ENCODE peak calls at places on chromosomes 2 and 18, in ten cellular contexts. S is fibroblast of pulmonary artery; W is kidney tubule cell; J is effector CD4-positive, alpha-beta T cell; V is stimulated activated CD8-positive, alpha-beta memory T cell treated with anti-CD3 and anti-CD28 coated beads, Interleukin-2, amount 100 ng/mL, for 48 hours; C is MCF 10A; U is MM.1S; P is osteocyte; I is mesenchymal stem cell; T is stimulated activated CD4-positive, alpha-beta T cell treated with anti-CD3 and anti-CD28 coated beads, Interleukin-12 subunit alpha, Interleukin-12 subunit beta, amount 100 ng/mL, for 4 hours. E is an unnamed sample.

GRCh38 chr2:67234443-67234842 is 162.7 kb upstream of the ETAA1 start:
- DNase-seq in C (peak; percentile 16), V (no peak), J (no peak), T (no peak), I (peak; percentile 53), P (no peak), U (no peak), S (peak; percentile 69), W (peak; percentile 17), E (no peak)

GRCh38 chr2:109385506-109385905 is 228.3 kb downstream of the SEPTIN10 start:
- DNase-seq in W (no peak), I (no peak), P (no peak), V (no peak), U (no peak), J (no peak), C (no peak), S (no peak), T (no peak), E (no peak)

GRCh38 chr2:164281896-164282295 is 339.4 kb downstream of the GRB14 start:
- DNase-seq in S (no peak), U (no peak), P (no peak), T (no peak), V (no peak), J (no peak), I (no peak), C (no peak), W (no peak), E (no peak)

GRCh38 chr18:8426401-8426800 is 182.8 kb upstream of the RAB12 start:
- DNase-seq in W (no peak), V (peak; percentile 3), P (no peak), I (no peak), T (peak; percentile 7), C (no peak), U (no peak), S (no peak), J (no peak), E (no peak)

GRCh38 chr2:41204315-41204714 is 752.4 kb upstream of the SLC8A1 start:
- DNase-seq in S (no peak), P (no peak), U (no peak), C (no peak), J (no peak), T (no peak), V (no peak), W (no peak), I (no peak), E (no peak)

GRCh38 chr2:204452464-204453023 is 92.7 kb upstream of the PARD3B start:
- DNase-seq in I (peak; percentile 100), P (peak; percentile 89), V (no peak), J (no peak), T (no peak), U (no peak), C (peak; percentile 85), W (peak; percentile 99), S (peak; percentile 94), E (no peak)

GRCh38 chr2:133566967-133567645 is 1.2 kb downstream of the NCKAP5 start:
- DNase-seq in I (peak; percentile 71), C (peak; percentile 10), J (no peak), T (no peak), W (peak; percentile 83), P (no peak), U (no peak), S (peak; percentile 54), V (no peak), E (no peak)

GRCh38 chr2:46545015-46545839 is 65.9 kb downstream of the TMEM247 start:
- DNase-seq in C (no peak), P (no peak), T (no peak), U (no peak), I (no peak), J (no peak), S (no peak), W (no peak), V (no peak), E (no peak)

GRCh38 chr2:190685348-190685747 is 36.5 kb downstream of the NAB1 start:
- DNase-seq in V (no peak), S (no peak), P (no peak), C (no peak), T (no peak), J (no peak), I (no peak), U (no peak), W (no peak), E (no peak)

GRCh38 chr2:190882327-190882766 is 1.7 kb downstream of the GLS start:
- DNase-seq in T (no peak), P (no peak), J (no peak), S (no peak), W (no peak), U (no peak), I (no peak), C (no peak), V (no peak), E (no peak)

GRCh38 chr2:32824415-32824814 is 122.3 kb upstream of the LTBP1 start:
- DNase-seq in U (no peak), J (no peak), I (no peak), P (no peak), V (no peak), C (no peak), S (no peak), W (no peak), T (no peak), E (no peak)

GRCh38 chr2:120759543-120760331 is 24.1 kb downstream of the GLI2 start:
- DNase-seq in U (no peak), W (no peak), P (no peak), V (no peak), I (no peak), J (no peak), S (no peak), C (no peak), T (no peak), E (no peak)

GRCh38 chr2:133711806-133712205 is 143.5 kb upstream of the NCKAP5 start:
- DNase-seq in S (no peak), C (no peak), J (no peak), W (no peak), U (no peak), V (no peak), T (no peak), P (no peak), I (no peak), E (no peak)

GRCh38 chr2:162710282-162710891 is 128.2 kb downstream of the KCNH7 start:
- DNase-seq in J (no peak), V (no peak), C (peak; percentile 5), P (no peak), I (peak; percentile 24), U (no peak), T (no peak), S (no peak), W (no peak), E (no peak)

GRCh38 chr2:185208261-185208660 is 530.3 kb upstream of the FSIP2 start:
- DNase-seq in P (no peak), W (peak; percentile 54), C (peak; percentile 73), T (no peak), J (no peak), I (peak; percentile 51), U (no peak), V (no peak), S (peak; percentile 1), E (no peak)

GRCh38 chr18:9643549-9643948 is 29.2 kb upstream of the PPP4R1 start:
- DNase-seq in T (no peak), U (no peak), C (peak; percentile 84), P (no peak), W (peak; percentile 97), J (no peak), S (peak; percentile 98), V (no peak), I (peak; percentile 97), E (no peak)